ENCODE peak calls at places on chromosome 12, in seven cellular contexts. S is spleen, M is endothelial cell of umbilical vein, G is NB4, N is adrenal gland, F is stomach, W is IMR-90. J is an unnamed sample.

GRCh38 chr12:86671001-86671400 is 414.8 kb upstream of the MGAT4C start:
- DNase-seq in N (no peak), F (no peak), G (no peak), W (peak), S (no peak), M (no peak), J (no peak)

GRCh38 chr12:3273409-3273853 is 196.3 kb downstream of the TSPAN9 start:
- DNase-seq in G (no peak), W (peak), N (no peak), S (peak), M (no peak), F (no peak), J (no peak)

GRCh38 chr12:108854453-108855283 is 2.7 kb downstream of the SSH1 start:
- DNase-seq in G (no peak), W (peak), S (peak), N (no peak), F (no peak), M (peak), J (peak)

GRCh38 chr12:72236071-72236705 is 36.0 kb upstream of the TRHDE start:
- DNase-seq in M (no peak), G (no peak), F (no peak), S (no peak), N (no peak), W (peak), J (no peak)

GRCh38 chr12:112876506-112876905 is 30.3 kb upstream of the OAS1 start:
- DNase-seq in G (no peak), F (no peak), S (no peak), W (no peak), M (no peak), N (no peak), J (no peak)

GRCh38 chr12:8698132-8698829 is 490 bp downstream of the RIMKLB start:
- DNase-seq in W (peak), N (peak), S (peak), F (peak), G (peak), M (peak), J (peak)

GRCh38 chr12:96141216-96141944 is 52.8 kb upstream of the ELK3 start:
- DNase-seq in G (no peak), W (peak), N (peak), F (no peak), S (no peak), M (peak), J (no peak)

GRCh38 chr12:76455582-76456345 is 103.8 kb downstream of the OSBPL8 start:
- DNase-seq in N (peak), G (peak), S (no peak), M (peak), F (no peak), W (peak), J (no peak)

GRCh38 chr12:47280543-47281330 is 201.0 kb upstream of the AMIGO2 start:
- DNase-seq in S (no peak), N (no peak), G (no peak), F (no peak), W (no peak), M (no peak), J (no peak)

GRCh38 chr12:104374071-104374470 is 70.5 kb downstream of the EID3 start:
- DNase-seq in F (no peak), S (no peak), G (no peak), M (no peak), N (no peak), W (no peak), J (no peak)

GRCh38 chr12:14854586-14855163 is 11.3 kb upstream of the ART4 start:
- DNase-seq in F (no peak), M (peak), W (peak), S (no peak), N (no peak), G (no peak), J (no peak)

GRCh38 chr12:98227162-98227561 is 288.2 kb upstream of the TMPO start:
- DNase-seq in W (peak), G (peak), S (no peak), M (no peak), F (no peak), N (no peak), J (no peak)

GRCh38 chr12:123044351-123044750 is 63.9 kb downstream of the ARL6IP4 start:
- DNase-seq in S (no peak), F (no peak), W (no peak), G (no peak), N (no peak), M (no peak), J (no peak)

GRCh38 chr12:83710851-83711250 is 1024.1 kb downstream of the TMTC2 start:
- DNase-seq in S (no peak), G (no peak), W (no peak), F (no peak), N (no peak), M (no peak), J (no peak)

GRCh38 chr12:9649532-9649940 is 20.0 kb upstream of the CLEC2D start:
- DNase-seq in S (peak), N (no peak), G (peak), M (no peak), W (no peak), F (no peak), J (no peak)

GRCh38 chr12:12807970-12808702 is 5.0 kb upstream of the DDX47 start:
- DNase-seq in M (peak), G (peak), N (no peak), W (peak), S (peak), F (peak), J (peak)

GRCh38 chr12:115569694-115570093 is 707.8 kb downstream of the MED13L start:
- DNase-seq in N (no peak), S (no peak), G (no peak), F (no peak), W (no peak), M (no peak), J (no peak)

GRCh38 chr12:94832780-94833760 is 170.4 kb downstream of the NDUFA12 start:
- DNase-seq in W (peak), G (no peak), F (no peak), N (no peak), M (no peak), S (no peak), J (no peak)

GRCh38 chr12:70910666-70911065 is 9.9 kb downstream of the PTPRR start:
- DNase-seq in F (no peak), W (no peak), S (no peak), M (no peak), G (no peak), N (no peak), J (no peak)

GRCh38 chr12:110791589-110791988 is 48.9 kb upstream of the PPP1CC start:
- DNase-seq in G (no peak), N (no peak), M (no peak), W (no peak), S (no peak), F (no peak), J (no peak)

GRCh38 chr12:11801643-11802042 is 152.2 kb downstream of the ETV6 start:
- DNase-seq in N (no peak), S (no peak), W (no peak), F (no peak), M (no peak), G (peak), J (no peak)

DNA sequence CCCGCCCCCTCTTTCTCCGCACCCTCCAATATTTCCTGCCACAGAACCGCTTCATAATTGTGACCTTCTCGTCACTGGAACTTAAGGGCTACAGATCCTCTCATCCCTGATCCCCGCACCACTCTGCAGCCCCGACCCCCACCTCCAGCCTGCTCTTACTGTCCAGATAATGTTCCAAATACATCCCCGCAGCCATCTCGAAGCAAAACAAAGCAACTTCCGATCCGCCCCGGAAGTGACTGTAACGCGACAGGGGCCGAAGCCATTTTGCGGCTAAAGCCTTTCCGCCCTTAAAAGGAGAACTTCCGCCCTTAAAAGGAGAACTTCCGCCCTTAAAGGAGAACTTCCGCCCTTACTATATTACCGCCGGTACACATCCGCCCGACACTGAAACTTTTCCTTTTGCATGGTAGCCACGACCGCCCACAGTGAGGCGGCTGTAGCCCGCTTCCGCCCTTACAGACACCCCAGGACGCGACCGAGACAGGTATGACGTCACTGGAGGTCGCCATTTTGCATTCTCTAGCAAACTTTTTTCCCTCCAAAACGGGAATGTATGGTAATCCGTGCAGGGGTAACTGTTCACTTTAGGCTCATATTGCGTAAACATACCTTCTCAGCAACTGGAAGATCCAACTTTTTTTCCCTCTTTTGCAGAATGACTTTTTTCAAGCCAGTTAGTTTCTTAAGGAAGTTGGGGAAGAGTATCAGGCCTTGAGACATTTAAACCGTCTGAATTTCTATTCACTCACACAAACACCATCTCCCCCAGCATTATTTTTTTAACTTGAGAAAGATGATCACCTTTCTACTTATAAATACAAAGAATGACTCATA is at the start of gene ING4:
- DNase-seq in W (peak), G (peak), M (peak), F (peak), N (peak), S (peak), J (peak)
- TF ChIP-seq POLR2A in W (peak), G (no peak), M (peak), F (no peak), N (peak), S (peak), J (peak)

GRCh38 chr12:46020768-46021167 is 30.4 kb upstream of the SCAF11 start:
- DNase-seq in F (no peak), M (no peak), N (no peak), G (no peak), S (no peak), W (no peak), J (no peak)

GRCh38 chr12:46027172-46027571 is 36.8 kb upstream of the SCAF11 start:
- DNase-seq in F (no peak), S (no peak), M (no peak), W (no peak), G (no peak), N (no peak), J (no peak)

GRCh38 chr12:46024099-46024498 is 33.7 kb upstream of the SCAF11 start:
- DNase-seq in G (peak), F (no peak), W (no peak), S (no peak), M (no peak), N (no peak), J (no peak)
- TF ChIP-seq CTCF in G (no peak), F (no peak), W (no peak), S (no peak), M (no peak), N (no peak), J (no peak)

GRCh38 chr12:10719482-10719881 is 3.6 kb downstream of the YBX3 start:
- DNase-seq in G (no peak), N (no peak), S (no peak), W (no peak), M (peak), F (no peak), J (no peak)

GRCh38 chr12:10722502-10722904 is 620 bp downstream of the YBX3 start:
- DNase-seq in W (peak), M (no peak), F (peak), G (peak), N (peak), S (peak), J (peak)

GRCh38 chr12:10721654-10722501 is 1.2 kb downstream of the YBX3 start:
- DNase-seq in G (peak), S (peak), F (peak), N (peak), W (peak), M (peak), J (peak)

GRCh38 chr12:10720974-10721565 is 2.1 kb downstream of the YBX3 start:
- DNase-seq in S (no peak), W (no peak), G (peak), M (peak), N (no peak), F (no peak), J (no peak)

GRCh38 chr12:10722905-10723866 is at the start of gene YBX3:
- DNase-seq in F (peak), S (peak), M (peak), N (peak), G (peak), W (peak), J (peak)
- TF ChIP-seq POLR2A in F (no peak), S (peak), M (peak), N (peak), G (peak), W (peak), J (peak)

DNA sequence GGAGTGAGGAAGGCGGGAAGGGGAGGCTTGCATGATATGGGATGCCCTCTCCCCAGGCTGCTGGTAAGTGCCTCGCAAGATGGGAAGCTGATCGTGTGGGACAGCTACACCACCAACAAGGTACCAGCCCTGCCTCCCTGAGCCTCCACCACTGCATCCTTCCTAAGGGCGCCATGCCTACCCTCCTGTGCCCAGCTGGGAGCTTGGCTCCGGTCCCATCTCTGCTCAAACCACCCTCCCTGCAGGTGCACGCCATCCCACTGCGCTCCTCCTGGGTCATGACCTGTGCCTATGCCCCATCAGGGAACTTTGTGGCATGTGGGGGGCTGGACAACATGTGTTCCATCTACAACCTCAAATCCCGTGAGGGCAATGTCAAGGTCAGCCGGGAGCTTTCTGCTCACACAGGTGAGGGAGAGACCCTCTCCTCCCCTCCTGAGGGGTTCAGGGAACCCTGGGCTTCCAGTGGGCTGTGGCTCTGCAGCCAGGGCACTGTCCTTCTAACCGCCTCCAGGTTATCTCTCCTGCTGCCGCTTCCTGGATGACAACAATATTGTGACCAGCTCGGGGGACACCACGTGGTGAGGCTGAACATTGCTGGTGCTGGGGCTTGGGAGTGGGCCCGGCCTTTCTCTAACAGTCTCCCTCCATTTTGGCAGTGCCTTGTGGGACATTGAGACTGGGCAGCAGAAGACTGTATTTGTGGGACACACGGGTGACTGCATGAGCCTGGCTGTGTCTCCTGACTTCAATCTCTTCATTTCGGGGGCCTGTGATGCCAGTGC is 2.6 kb downstream of the GNB3 start:
- DNase-seq in W (no peak), F (no peak), M (no peak), G (peak), N (no peak), S (no peak), J (no peak)
- TF ChIP-seq CTCF in W (no peak), F (no peak), M (no peak), G (peak), N (no peak), S (no peak), J (no peak)

DNA sequence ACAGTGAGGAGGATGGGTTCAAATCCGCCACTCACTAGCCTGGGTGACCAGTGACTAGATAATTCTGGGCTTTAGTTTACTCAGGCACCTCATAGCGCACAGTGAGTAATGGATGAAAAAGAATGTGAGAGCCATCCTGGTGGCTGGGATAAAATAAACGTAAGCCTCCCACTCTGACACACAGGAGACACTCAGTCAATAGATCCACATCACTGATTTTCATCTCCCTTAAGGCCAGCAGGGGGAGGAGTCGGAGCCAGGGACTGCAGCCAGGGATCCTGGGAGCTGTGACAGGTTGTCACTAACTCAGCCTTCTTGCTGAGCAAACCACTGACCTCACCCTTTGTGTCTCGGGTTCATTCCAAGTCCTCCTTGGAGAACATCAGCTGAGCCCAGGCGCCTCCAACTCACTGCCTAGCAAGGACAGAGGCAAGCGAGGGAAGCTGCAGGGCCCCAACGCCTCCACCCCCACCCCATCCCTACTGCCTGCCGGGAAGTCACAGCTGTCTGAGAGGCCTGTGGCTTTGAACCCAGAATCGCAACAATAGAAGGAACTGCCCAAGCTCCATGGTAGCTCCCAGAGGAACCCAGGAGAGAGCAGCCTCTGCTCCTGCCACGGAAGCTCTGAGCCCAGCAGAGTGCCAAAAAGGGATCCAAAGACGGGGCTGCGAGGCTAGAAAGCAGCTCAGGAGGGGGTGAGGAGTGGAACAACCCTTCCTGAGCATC is 30.7 kb downstream of the PXN start:
- DNase-seq in F (peak), W (peak), S (peak), M (peak), N (peak), G (no peak), J (peak)
- TF ChIP-seq POLR2A in F (no peak), W (no peak), S (no peak), M (peak), N (peak), G (no peak), J (peak)

DNA sequence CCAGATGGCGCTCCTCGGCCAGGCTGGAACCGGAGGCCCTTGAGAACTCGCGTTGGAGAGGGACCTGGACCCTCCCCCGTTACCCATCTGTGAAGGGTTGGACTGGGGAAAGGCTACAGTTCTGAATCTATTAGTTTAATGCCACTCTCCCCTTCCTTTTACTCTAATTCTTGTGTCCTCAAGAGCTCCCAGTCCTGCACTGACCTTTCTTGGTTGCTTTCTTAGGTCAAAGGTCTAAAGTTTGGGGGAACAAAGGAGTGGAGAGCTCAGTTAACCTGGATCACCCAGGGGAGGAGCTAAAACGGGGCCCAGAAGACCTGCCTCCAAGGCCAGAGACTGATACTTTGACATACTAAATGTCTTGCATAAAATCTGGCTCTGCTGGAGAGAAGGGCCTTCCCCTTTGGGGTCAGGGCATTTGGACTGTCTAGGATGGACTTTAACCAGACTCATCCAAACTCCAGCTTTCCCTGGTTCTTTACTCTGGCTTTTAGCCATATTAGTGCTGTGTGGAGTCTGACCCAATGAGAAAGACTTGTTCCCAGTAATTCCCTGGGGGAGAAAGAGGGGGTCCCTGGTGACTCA is 923 bp upstream of the MLF2 start:
- DNase-seq in S (no peak), W (no peak), M (no peak), N (peak), G (no peak), F (no peak), J (no peak)
- TF ChIP-seq CTCF in S (no peak), W (peak), M (no peak), N (no peak), G (no peak), F (no peak), J (no peak)

DNA sequence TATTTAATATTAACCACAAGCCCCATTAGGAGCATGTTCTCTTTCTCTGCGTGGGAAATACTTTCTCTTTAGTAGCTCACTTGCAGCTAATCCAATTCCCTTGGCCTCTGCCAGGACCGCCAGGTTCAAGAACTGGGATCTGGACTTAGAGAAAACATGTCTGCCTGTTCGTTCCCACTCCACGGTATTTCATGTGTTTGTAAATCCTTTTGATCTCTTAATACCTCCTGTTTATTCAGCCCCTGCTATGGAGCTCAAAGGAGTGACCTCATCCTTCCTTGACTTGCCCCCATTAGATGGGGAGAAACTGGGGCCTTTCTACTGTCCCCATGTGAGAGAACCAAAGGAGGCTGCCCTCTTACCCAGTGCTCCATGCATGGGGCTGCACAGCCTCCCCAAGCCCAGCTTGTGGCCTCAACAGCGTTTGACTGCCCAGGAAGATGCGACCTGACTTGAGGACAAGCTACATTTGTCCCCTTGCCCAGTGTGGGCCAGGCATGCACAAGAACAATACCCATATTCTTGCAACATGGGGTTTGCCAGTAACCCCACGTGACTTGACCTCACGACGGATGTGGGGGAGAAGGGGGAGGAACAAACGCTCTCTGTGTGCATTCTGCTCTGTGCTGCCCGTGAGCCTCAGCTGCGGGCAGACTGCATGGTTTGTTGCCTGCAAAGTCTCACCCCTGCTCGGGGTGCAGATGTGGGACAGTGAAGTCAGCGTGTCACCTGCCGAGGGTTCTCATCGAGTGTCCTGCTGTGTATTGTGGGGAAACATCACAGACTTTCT is 30.3 kb downstream of the CD9 start:
- DNase-seq in N (no peak), G (peak), S (peak), M (no peak), F (peak), W (no peak), J (peak)
- TF ChIP-seq POLR2A in N (peak), G (peak), S (no peak), M (peak), F (no peak), W (peak), J (peak)

GRCh38 chr12:33926095-33926494 is 96.2 kb upstream of the ALG10 start:
- DNase-seq in F (no peak), M (no peak), S (no peak), N (no peak), G (no peak), W (no peak), J (no peak)
- TF ChIP-seq CTCF in F (no peak), M (no peak), S (no peak), N (no peak), G (peak), W (no peak), J (no peak)

GRCh38 chr12:32273712-32274111 is 125.6 kb upstream of the FGD4 start:
- DNase-seq in S (peak), W (no peak), G (no peak), F (no peak), N (no peak), M (no peak), J (no peak)
- TF ChIP-seq POLR2A in S (peak), W (no peak), G (no peak), F (no peak), N (no peak), M (no peak), J (no peak)